ENCODE peak calls at places on chromosomes 6 and 20, in five cellular contexts. Y is mucosa of descending colon, B is GM23338, D is hepatocyte, E is heart right ventricle. U is an unnamed sample. For H3K36me3, the result is how much of the 10 kb centered on the place peaks cover.

GRCh38 chr20:14775778-14776177 is 438.4 kb upstream of the FLRT3 start:
- DNase-seq in Y (no peak), B (no peak), D (peak), E (no peak), U (peak)

GRCh38 chr6:136628996-136629395 is 78.8 kb upstream of the MAP7 start:
- DNase-seq in Y (no peak), B (no peak), D (no peak), E (no peak), U (peak)

GRCh38 chr6:10156875-10157274 is 258.0 kb downstream of the TFAP2A start:
- DNase-seq in Y (no peak), B (no peak), D (no peak), E (no peak), U (no peak)

GRCh38 chr20:51767867-51768758 is at the start of gene ATP9A:
- DNase-seq in Y (peak), B (peak), D (peak), E (peak), U (peak)

GRCh38 chr6:44715925-44716324 is 328.4 kb downstream of the CDC5L start:
- DNase-seq in Y (no peak), B (no peak), D (no peak), E (no peak), U (no peak)

GRCh38 chr6:32047084-32047478 is 8.9 kb downstream of the CYP21A2 start:
- DNase-seq in Y (peak), B (no peak), D (peak), E (peak), U (peak)

GRCh38 chr6:43722920-43723565 is 35.5 kb upstream of the MRPS18A start:
- DNase-seq in Y (no peak), B (no peak), D (no peak), E (no peak), U (no peak)

GRCh38 chr6:141326426-141326825 is 806.3 kb upstream of the GJE1 start:
- DNase-seq in Y (no peak), B (no peak), D (peak), E (no peak), U (peak)

GRCh38 chr6:142833054-142833453 is 111.9 kb downstream of the HIVEP2 start:
- DNase-seq in Y (no peak), B (no peak), D (no peak), E (no peak), U (peak)

GRCh38 chr6:20542927-20543602 is 8.8 kb downstream of the CDKAL1 start:
- DNase-seq in Y (no peak), B (no peak), D (no peak), E (no peak), U (peak)

GRCh38 chr6:145964948-145965366 is 799 bp upstream of the SHPRH start:
- DNase-seq in Y (no peak), B (peak), D (peak), E (no peak), U (no peak)

GRCh38 chr6:162785632-162786242 is 58.0 kb downstream of the PACRG start:
- DNase-seq in Y (no peak), B (peak), D (no peak), E (no peak), U (no peak)

GRCh38 chr20:24779166-24779565 is 169.9 kb upstream of the CST7 start:
- DNase-seq in Y (no peak), B (no peak), D (no peak), E (no peak), U (no peak)

GRCh38 chr6:15798856-15799255 is 136.0 kb upstream of the DTNBP1 start:
- DNase-seq in Y (no peak), B (no peak), D (no peak), E (no peak), U (no peak)

GRCh38 chr6:136604328-136604825 is 54.2 kb upstream of the MAP7 start:
- DNase-seq in Y (no peak), B (no peak), D (no peak), E (no peak), U (no peak)

GRCh38 chr20:61441537-61441936 is 189.5 kb downstream of the CDH4 start:
- DNase-seq in Y (no peak), B (no peak), D (no peak), E (no peak), U (no peak)

GRCh38 chr6:37059344-37060194 is 54.1 kb downstream of the FGD2 start:
- DNase-seq in Y (peak), B (peak), D (peak), E (peak), U (peak)

GRCh38 chr20:36825374-36826104 is 50.4 kb upstream of the TLDC2 start:
- DNase-seq in Y (no peak), B (peak), D (no peak), E (no peak), U (no peak)

GRCh38 chr6:110287462-110288341 is 70.4 kb downstream of the METTL24 start:
- DNase-seq in Y (peak), B (no peak), D (peak), E (no peak), U (no peak)

GRCh38 chr20:1937316-1937976 is 42.2 kb downstream of the SIRPA start:
- DNase-seq in Y (no peak), B (no peak), D (no peak), E (no peak), U (no peak)

GRCh38 chr20:50634191-50634590 is 57.2 kb downstream of the RIPOR3 start:
- DNase-seq in Y (no peak), B (no peak), D (no peak), E (no peak), U (no peak)

GRCh38 chr6:112298816-112299281 is 44.5 kb upstream of the LAMA4 start:
- DNase-seq in Y (no peak), B (no peak), D (no peak), E (no peak), U (peak)

GRCh38 chr6:35213161-35213823 is 464 bp upstream of the SCUBE3 start:
- DNase-seq in Y (no peak), B (peak), D (peak), E (no peak), U (no peak)

GRCh38 chr6:42292002-42292735 is 74.5 kb upstream of the MRPS10 start:
- DNase-seq in Y (no peak), B (no peak), D (no peak), E (no peak), U (peak)

GRCh38 chr6:89970609-89971337 is 76.5 kb downstream of the GJA10 start:
- DNase-seq in Y (no peak), B (peak), D (peak), E (peak), U (peak)

GRCh38 chr6:42021847-42022754 is 28.2 kb upstream of the TAF8 start:
- DNase-seq in Y (no peak), B (peak), D (no peak), E (no peak), U (no peak)

GRCh38 chr6:13428528-13429405 is 58.6 kb downstream of the GFOD1 start:
- DNase-seq in Y (no peak), B (peak), D (no peak), E (no peak), U (no peak)

GRCh38 chr6:13425971-13426931 is 61.1 kb downstream of the GFOD1 start:
- DNase-seq in Y (no peak), B (no peak), D (no peak), E (no peak), U (peak)

GRCh38 chr6:13429406-13429753 is 58.0 kb downstream of the GFOD1 start:
- DNase-seq in Y (no peak), B (no peak), D (no peak), E (no peak), U (no peak)

GRCh38 chr6:13427346-13427745 is 60.1 kb downstream of the GFOD1 start:
- DNase-seq in Y (no peak), B (no peak), D (no peak), E (no peak), U (no peak)

DNA sequence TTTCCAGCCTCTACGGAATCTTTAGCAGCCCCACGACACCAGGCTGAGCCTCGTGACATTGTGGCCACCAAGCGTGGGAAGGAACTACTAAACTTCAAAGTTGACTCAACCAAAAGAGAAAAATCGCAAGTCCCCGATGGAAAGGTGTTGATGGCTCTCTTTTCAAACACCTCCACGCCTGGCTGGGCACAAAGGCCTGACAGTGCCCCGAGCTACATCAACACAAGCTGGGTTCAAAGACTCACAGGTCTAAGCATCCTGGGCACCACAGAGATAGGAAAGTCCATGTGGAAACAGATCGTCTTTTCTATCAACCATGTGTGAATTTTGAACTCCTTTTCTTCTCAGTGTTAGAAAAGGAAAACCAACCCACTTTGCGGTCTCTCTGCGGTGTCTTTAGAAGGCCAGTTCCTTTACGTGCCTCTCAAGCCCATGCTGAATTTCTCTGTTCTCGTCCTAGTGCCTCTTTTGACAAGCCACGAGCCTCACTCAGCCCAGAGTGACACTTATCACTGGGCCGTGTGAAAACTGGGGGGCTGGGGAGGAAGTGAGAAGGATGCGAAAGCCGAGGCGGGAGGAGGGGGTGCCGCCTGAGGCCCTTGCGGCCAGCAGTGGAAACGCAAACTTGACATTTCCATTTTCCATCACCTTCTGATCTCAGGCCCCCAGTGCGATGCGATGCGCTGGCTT is 59.4 kb downstream of the GFOD1 start:
- DNase-seq in Y (peak), B (peak), D (no peak), E (no peak), U (no peak)
- TF ChIP-seq CTCF in Y (no peak), B (peak), D (peak), E (no peak), U (no peak)

GRCh38 chr6:897561-898207 is 204.7 kb upstream of the EXOC2 start:
- DNase-seq in Y (no peak), B (no peak), D (no peak), E (no peak), U (no peak)
- H3K36me3 ChIP-seq in Y (under half), B (under half), D (under half), E (under half), U (under half)

GRCh38 chr20:47761478-47762047 is 23.7 kb downstream of the SULF2 start:
- DNase-seq in Y (peak), B (no peak), D (no peak), E (no peak), U (no peak)

GRCh38 chr20:47754946-47755652 is 30.2 kb downstream of the SULF2 start:
- DNase-seq in Y (no peak), B (no peak), D (no peak), E (no peak), U (no peak)

GRCh38 chr20:47762699-47763098 is 22.6 kb downstream of the SULF2 start:
- DNase-seq in Y (peak), B (no peak), D (no peak), E (no peak), U (peak)

GRCh38 chr20:47760686-47761477 is 24.4 kb downstream of the SULF2 start:
- DNase-seq in Y (peak), B (no peak), D (no peak), E (no peak), U (no peak)

GRCh38 chr20:47758517-47759450 is 26.5 kb downstream of the SULF2 start:
- DNase-seq in Y (no peak), B (no peak), D (no peak), E (no peak), U (no peak)
- TF ChIP-seq CTCF in Y (no peak), B (no peak), D (no peak), E (no peak), U (no peak)

DNA sequence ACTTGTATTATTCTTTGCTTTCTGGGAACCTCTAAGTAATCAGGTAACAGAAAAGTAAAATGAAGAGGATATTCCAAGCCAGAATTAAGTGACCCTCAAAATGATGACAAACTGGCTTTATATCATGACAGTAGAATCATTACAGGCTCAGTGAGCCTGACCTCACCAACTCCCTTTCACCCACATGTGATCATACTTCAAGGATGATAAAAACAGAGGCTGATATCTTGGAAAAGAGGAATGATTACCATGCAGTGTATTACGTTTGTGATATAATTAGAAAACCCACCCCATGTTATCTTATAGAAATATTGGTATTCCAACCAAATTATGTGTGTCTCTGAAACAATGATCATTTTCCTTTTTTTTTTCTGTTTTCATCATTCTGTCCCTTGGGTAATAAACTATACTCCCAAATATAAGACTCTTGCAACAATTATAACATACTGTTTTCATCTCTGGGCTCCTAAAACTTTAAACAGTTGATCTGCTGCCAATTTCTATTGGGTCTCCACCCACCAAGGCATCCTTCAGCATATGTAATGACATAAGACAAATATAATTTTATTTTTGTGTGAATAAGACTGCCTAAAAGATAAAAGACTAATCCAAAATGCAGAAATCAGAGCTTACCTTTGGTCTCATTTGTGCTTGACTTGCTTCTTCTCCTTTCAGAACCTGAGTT is 115.7 kb downstream of the DST start:
- DNase-seq in Y (no peak), B (no peak), D (no peak), E (no peak), U (peak)
- H3K36me3 ChIP-seq in Y (under half), B (under half), D (under half), E (half or more), U (under half)

DNA sequence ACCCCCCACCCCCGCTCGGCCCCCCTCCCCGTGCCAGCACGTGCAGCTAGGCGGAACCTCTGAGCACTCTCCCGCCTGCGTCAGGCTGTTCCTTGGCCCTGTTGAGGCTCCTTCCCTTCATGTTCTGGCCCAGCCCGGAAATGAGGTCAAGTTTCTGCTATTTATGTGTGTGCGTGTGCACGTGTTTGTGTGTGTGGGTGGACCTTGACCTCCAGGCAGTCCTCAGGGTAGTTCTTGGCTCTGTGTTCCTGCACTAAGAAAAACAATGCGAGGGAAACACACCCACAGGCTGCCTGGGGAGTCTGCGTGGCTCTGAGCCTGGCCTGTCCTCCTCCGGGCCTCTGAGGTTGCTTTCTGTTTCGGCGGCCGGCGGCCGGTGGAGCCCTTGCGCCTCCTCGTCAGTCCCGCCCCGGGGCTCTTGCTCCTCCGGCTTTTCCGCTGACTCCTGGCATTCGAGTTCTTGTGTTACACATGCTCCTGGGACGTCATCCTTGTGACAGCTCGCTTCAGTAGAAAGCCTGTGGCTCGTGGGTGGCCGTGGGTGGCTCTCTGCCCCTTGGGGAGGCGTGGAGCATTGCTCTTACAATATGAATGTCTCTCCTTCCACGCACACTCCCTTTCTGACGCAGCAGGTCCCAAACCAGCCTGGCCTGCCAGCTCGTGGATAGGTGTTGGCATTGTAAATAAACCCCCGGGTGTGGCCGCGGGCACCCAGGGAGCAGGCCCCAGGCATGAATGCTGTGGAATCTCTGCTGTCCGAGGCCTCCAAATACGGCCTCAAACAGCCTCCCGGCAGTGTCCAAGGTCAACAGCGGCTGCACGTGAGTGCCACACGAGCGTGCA is 10.0 kb downstream of the SLCO4A1 start:
- DNase-seq in Y (peak), B (peak), D (peak), E (peak), U (peak)
- TF ChIP-seq CTCF in Y (no peak), B (no peak), D (no peak), E (no peak), U (no peak)

GRCh38 chr6:140311146-140311545 is 936.7 kb upstream of the CITED2 start:
- DNase-seq in Y (no peak), B (no peak), D (no peak), E (no peak), U (no peak)
- H3K36me3 ChIP-seq in Y (under half), B (under half), D (under half), E (under half), U (under half)

GRCh38 chr6:91781946-91782345 is 1195.1 kb upstream of the MAP3K7 start:
- DNase-seq in Y (no peak), B (no peak), D (no peak), E (peak), U (no peak)
- TF ChIP-seq CTCF in Y (no peak), B (no peak), D (no peak), E (no peak), U (no peak)

GRCh38 chr20:41123636-41124035 is 13.7 kb upstream of the PLCG1 start:
- DNase-seq in Y (no peak), B (no peak), D (no peak), E (no peak), U (no peak)

GRCh38 chr20:41124451-41125094 is 12.8 kb upstream of the PLCG1 start:
- DNase-seq in Y (no peak), B (no peak), D (peak), E (no peak), U (no peak)

GRCh38 chr20:41118632-41119031 is 18.7 kb upstream of the PLCG1 start:
- DNase-seq in Y (no peak), B (no peak), D (no peak), E (no peak), U (no peak)

GRCh38 chr20:41119593-41120561 is 17.5 kb upstream of the PLCG1 start:
- DNase-seq in Y (no peak), B (no peak), D (no peak), E (no peak), U (no peak)

DNA sequence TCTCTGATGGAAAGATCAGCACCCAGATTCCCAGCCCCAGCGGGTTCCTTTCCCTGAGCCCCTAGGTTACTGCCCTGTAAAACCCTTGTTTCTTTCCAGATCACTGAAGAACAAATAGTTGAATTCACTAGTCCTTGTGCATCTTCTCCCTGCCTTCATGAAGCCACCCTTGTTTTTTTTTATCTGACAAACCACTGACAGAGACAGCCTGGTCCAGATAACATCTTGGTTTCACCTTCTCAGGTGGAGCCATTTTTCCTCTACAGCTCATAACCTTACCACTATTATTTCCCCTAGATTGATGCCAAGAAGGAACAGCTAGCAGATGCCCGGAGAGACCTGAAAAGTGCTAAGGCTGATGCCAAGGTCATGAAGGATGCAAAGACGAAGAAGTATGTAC is 15.9 kb upstream of the PLCG1 start:
- DNase-seq in Y (no peak), B (no peak), D (no peak), E (no peak), U (no peak)
- H3K36me3 ChIP-seq in Y (under half), B (half or more), D (under half), E (half or more), U (half or more)

GRCh38 chr6:54217018-54217417 is 91.2 kb upstream of the TINAG start:
- DNase-seq in Y (no peak), B (no peak), D (no peak), E (no peak), U (no peak)

GRCh38 chr6:54214286-54214685 is 94.0 kb upstream of the TINAG start:
- DNase-seq in Y (no peak), B (no peak), D (no peak), E (no peak), U (no peak)
- TF ChIP-seq CTCF in Y (no peak), B (no peak), D (no peak), E (no peak), U (no peak)

DNA sequence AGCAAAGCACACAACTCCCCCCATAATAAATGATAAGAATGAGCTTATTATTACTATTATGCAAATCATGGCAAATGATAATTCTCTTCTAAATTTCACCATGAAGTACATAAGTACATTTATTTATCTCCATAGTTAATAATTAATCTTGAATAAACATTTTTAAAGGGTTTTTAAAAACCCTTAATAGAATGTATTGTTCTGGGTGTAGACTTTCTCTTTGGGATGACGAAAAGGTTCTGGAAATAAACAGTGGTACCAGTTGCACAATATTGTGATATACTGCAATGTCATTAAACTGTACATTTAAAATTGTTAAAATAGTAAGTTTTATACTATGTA is 18.0 kb downstream of the DST start:
- DNase-seq in Y (no peak), B (no peak), D (no peak), E (no peak), U (no peak)
- H3K36me3 ChIP-seq in Y (under half), B (under half), D (under half), E (half or more), U (half or more)